ENCODE peak calls at places on chromosome 20, in five cellular contexts. E is renal cortical epithelial cell; W is effector CD4-positive, alpha-beta T cell; R is astrocyte of the hippocampus; Q is nucleus accumbens. X is an unnamed sample.

GRCh38 chr20:53827996-53828672 is 234.5 kb upstream of the ZNF217 start:
- DNase-seq in E (peak; percentile 97), W (no peak), R (peak; percentile 89), Q (no peak), X (no peak)

GRCh38 chr20:50153153-50153499 is 397 bp downstream of the PEDS1 start:
- DNase-seq in E (no peak), W (no peak), R (no peak), Q (peak; percentile 48), X (no peak)

GRCh38 chr20:25301357-25301920 is 53.6 kb downstream of the PYGB start:
- DNase-seq in E (no peak), W (no peak), R (no peak), Q (no peak), X (no peak)

GRCh38 chr20:49987015-49987867 is 4.5 kb downstream of the SNAI1 start:
- DNase-seq in E (peak; percentile 44), W (no peak), R (no peak), Q (no peak), X (no peak)

GRCh38 chr20:12110711-12111110 is 193.0 kb downstream of the BTBD3 start:
- DNase-seq in E (no peak), W (no peak), R (peak; percentile 69), Q (no peak), X (no peak)

GRCh38 chr20:34437330-34437986 is 74.4 kb downstream of the ITCH start:
- DNase-seq in E (no peak), W (no peak), R (peak; percentile 73), Q (no peak), X (no peak)

GRCh38 chr20:38186788-38187221 is 21.7 kb upstream of the TGM2 start:
- DNase-seq in E (peak; percentile 91), W (no peak), R (peak; percentile 71), Q (no peak), X (no peak)

GRCh38 chr20:3248993-3249347 is 10.0 kb upstream of the SLC4A11 start:
- DNase-seq in E (no peak), W (no peak), R (no peak), Q (no peak), X (no peak)

GRCh38 chr20:60228255-60228654 is 270.0 kb downstream of the CDH26 start:
- DNase-seq in E (no peak), W (no peak), R (no peak), Q (no peak), X (no peak)

GRCh38 chr20:41617059-41617921 is 887 bp downstream of the CHD6 start:
- DNase-seq in E (peak; percentile 17), W (peak; percentile 43), R (peak; percentile 50), Q (no peak), X (peak; percentile 23)

GRCh38 chr20:15739056-15739455 is 834.2 kb downstream of the KIF16B start:
- DNase-seq in E (peak; percentile 9), W (no peak), R (no peak), Q (no peak), X (no peak)

X was measured in activated naive CD4-positive, alpha-beta T cell treated with anti-CD3 and anti-CD28 coated beads for 36 hours.